ENCODE peak calls at places on chromosomes 11 and 22, in four cellular contexts. S is SK-N-SH, E is stomach, K is H1. A is an unnamed sample.

GRCh38 chr22:48096411-48096810 is 1334.0 kb downstream of the TBC1D22A start:
- DNase-seq in S (no peak), E (no peak), K (no peak), A (no peak)

GRCh38 chr11:68340784-68341556 is 28.6 kb downstream of the LRP5 start:
- DNase-seq in S (no peak), E (no peak), K (no peak), A (no peak)

GRCh38 chr11:94739331-94739730 is 28.8 kb upstream of the AMOTL1 start:
- DNase-seq in S (no peak), E (no peak), K (no peak), A (no peak)

GRCh38 chr11:9072790-9073189 is 18.6 kb downstream of the SCUBE2 start:
- DNase-seq in S (peak; percentile 49), E (no peak), K (no peak), A (no peak)

GRCh38 chr22:41478891-41479521 is 10.1 kb downstream of the ACO2 start:
- DNase-seq in S (no peak), E (no peak), K (no peak), A (no peak)

GRCh38 chr22:24153353-24153752 is 27.9 kb upstream of the SUSD2 start:
- DNase-seq in S (no peak), E (no peak), K (no peak), A (no peak)

GRCh38 chr11:62787005-62787759 is at the start of gene TMEM179B:
- DNase-seq in S (peak; percentile 97), E (peak; percentile 100), K (peak; percentile 98), A (peak; percentile 99)

GRCh38 chr11:45091563-45092392 is 54.7 kb upstream of the PRDM11 start:
- DNase-seq in S (no peak), E (no peak), K (peak; percentile 77), A (no peak)

GRCh38 chr22:23305321-23305910 is 125.1 kb downstream of the BCR start:
- DNase-seq in S (peak; percentile 48), E (no peak), K (no peak), A (no peak)

GRCh38 chr11:118108513-118108912 is 21.8 kb upstream of the SMIM35 start:
- DNase-seq in S (no peak), E (no peak), K (no peak), A (no peak)

GRCh38 chr11:96219981-96220623 is 122.9 kb downstream of the MAML2 start:
- DNase-seq in S (no peak), E (no peak), K (no peak), A (no peak)

GRCh38 chr11:65903068-65903481 is 2.9 kb upstream of the FOSL1 start:
- DNase-seq in S (no peak), E (no peak), K (no peak), A (no peak)

GRCh38 chr11:121721448-121721847 is 268.7 kb upstream of the SORL1-AS1 start:
- DNase-seq in S (no peak), E (no peak), K (no peak), A (no peak)

GRCh38 chr11:100546714-100547113 is 140.4 kb upstream of the ARHGAP42 start:
- DNase-seq in S (no peak), E (no peak), K (no peak), A (no peak)

GRCh38 chr11:104422320-104422944 is 258.5 kb upstream of the PDGFD start:
- DNase-seq in S (no peak), E (no peak), K (no peak), A (no peak)

GRCh38 chr11:132992838-132993680 is 539.2 kb downstream of the OPCML start:
- DNase-seq in S (peak; percentile 63), E (no peak), K (no peak), A (no peak)

GRCh38 chr11:91527380-91528030 is 697.1 kb upstream of the FAT3 start:
- DNase-seq in S (no peak), E (no peak), K (no peak), A (no peak)

GRCh38 chr11:65479184-65480145 is 19.4 kb upstream of the MALAT1 start:
- DNase-seq in S (peak; percentile 60), E (peak; percentile 77), K (peak; percentile 66), A (peak; percentile 79)

GRCh38 chr11:117704416-117705150 is 92.4 kb downstream of the DSCAML1 start:
- DNase-seq in S (no peak), E (no peak), K (no peak), A (no peak)

GRCh38 chr11:113675565-113675964 is 30.5 kb downstream of the TMPRSS5 start:
- DNase-seq in S (no peak), E (no peak), K (no peak), A (no peak)

GRCh38 chr11:102546427-102546826 is 15.9 kb upstream of the MMP7 start:
- DNase-seq in S (no peak), E (no peak), K (no peak), A (no peak)

GRCh38 chr22:37806409-37807338 is 1.1 kb upstream of the GCAT start:
- DNase-seq in S (peak; percentile 28), E (peak; percentile 38), K (no peak), A (no peak)

GRCh38 chr11:109040303-109040702 is 375.4 kb downstream of the DDX10 start:
- DNase-seq in S (peak; percentile 4), E (no peak), K (peak; percentile 49), A (no peak)

GRCh38 chr11:82863209-82863608 is 37.0 kb downstream of the PRCP start:
- DNase-seq in S (no peak), E (no peak), K (no peak), A (no peak)

GRCh38 chr22:21791635-21792625 is 56.3 kb upstream of the YPEL1 start:
- DNase-seq in S (no peak), E (no peak), K (no peak), A (no peak)

GRCh38 chr11:10305964-10306918 is 1.4 kb downstream of the ADM start:
- DNase-seq in S (peak; percentile 64), E (peak; percentile 34), K (peak; percentile 65), A (no peak)

GRCh38 chr11:77590194-77590591 is 440 bp downstream of the AQP11 start:
- DNase-seq in S (no peak), E (peak; percentile 45), K (no peak), A (peak; percentile 40)

GRCh38 chr11:113873241-113873626 is 2.1 kb downstream of the USP28 start:
- DNase-seq in S (no peak), E (no peak), K (no peak), A (no peak)

GRCh38 chr22:49577168-49578060 is 250.3 kb downstream of the BRD1 start:
- DNase-seq in S (peak; percentile 13), E (peak; percentile 22), K (peak; percentile 41), A (no peak)

DNA sequence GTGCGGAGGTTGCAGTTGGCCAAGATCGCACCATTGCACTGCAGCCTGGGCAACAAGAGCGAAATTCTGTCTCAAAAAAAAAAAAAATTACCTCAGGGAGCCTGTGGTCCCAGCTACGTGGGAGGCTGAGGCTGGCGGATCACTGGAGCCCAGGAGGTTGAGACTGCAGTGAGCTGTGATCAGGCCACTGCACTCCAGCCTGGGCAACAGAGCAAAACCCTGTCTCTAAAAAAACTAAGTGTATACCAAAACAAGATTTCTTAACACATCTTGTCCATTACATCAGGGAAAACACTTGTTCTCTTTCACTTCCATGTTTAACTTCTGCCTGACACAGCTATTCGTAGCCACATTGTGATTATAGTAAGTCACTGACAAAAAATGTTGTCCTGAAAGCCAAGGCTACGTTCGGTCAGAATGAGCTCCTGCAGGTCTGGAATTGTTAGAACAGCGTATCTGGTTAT is 1.4 kb downstream of the TMEM80 start:
- DNase-seq in S (no peak), E (no peak), K (no peak), A (no peak)
- TF ChIP-seq POLR2AphosphoS5 in S (no peak), E (peak; percentile 69), K (no peak), A (peak; percentile 22)

DNA sequence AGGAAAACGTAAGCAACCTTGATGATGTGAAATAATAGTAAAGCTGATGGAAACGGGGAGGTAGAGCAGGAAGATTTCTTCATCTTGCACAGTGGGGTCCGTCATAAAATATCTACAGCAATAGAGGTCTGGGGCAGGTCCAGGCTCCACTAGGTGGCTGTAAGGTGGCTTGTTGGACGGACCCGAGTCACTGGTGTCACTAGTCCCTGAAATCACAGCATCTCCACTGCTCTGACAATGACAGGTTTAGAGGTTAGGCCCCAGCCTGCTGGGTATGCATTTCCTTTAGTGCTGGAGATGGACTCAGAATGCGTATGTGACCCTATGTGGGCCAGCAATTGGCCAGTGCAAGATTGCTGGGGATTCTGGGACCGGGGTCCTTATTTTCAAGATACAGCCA is 25.2 kb upstream of the CLDN5 start:
- DNase-seq in S (no peak), E (no peak), K (no peak), A (no peak)
- H3K27me3 ChIP-seq in S (no peaks in the 10 kb centered on the region), E (no peaks in the 10 kb centered on the region), K (no peaks in the 10 kb centered on the region), A (no peaks in the 10 kb centered on the region)

DNA sequence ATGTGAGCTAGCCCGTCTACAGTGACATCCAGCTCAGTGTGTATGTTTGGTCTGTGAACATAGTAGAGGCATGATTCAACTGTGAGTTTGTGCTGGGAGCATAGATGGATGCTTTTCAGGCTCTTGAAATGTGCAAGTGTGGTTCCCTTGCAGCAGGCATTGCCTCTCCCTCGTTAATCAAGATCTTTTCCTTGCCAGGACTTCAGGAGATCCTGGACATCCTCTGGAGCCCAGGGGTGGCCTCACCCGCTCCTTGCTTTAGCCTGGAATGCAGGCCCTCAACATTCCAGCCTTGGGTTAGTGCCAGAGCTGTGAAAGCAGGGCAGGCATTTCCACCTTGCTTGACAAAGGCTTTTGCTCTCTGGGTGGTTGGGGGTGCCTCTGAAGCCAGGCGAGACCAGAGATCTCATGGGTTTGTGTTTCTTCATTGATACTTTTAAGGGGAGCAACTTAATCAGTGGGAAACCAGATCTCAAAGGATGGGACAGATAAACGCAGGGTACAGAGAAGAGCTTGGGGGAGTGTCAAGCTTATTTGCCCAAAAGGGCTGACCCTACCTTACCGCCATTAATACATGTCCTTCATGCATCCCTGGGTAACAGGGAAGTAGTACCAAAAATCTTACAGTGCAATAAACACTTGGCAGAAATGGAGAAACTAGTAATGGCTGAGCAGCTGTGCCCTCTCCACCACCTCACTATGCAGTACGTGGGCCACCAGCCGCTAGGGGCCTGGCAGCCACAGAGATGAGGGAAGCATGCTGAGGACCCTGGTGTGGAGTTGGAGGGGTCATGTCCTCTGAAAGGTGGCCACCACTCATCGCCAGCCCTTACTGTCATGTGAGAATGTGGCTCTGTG is 72.1 kb downstream of the PTPRJ start:
- DNase-seq in S (no peak), E (peak; percentile 90), K (peak; percentile 57), A (peak; percentile 84)
- TF ChIP-seq POLR2AphosphoS5 in S (no peak), E (peak; percentile 73), K (no peak), A (peak; percentile 83)

GRCh38 chr11:127618721-127619120 is 618.2 kb upstream of the KIRREL3 start:
- DNase-seq in S (no peak), E (no peak), K (no peak), A (no peak)
- H3K27me3 ChIP-seq in S (no peaks in the 10 kb centered on the region), E (no peaks in the 10 kb centered on the region), K (no peaks in the 10 kb centered on the region), A (no peaks in the 10 kb centered on the region)

GRCh38 chr11:26575946-26576345 is 3.9 kb upstream of the MUC15 start:
- DNase-seq in S (no peak), E (no peak), K (no peak), A (no peak)
- TF ChIP-seq POLR2AphosphoS5 in S (no peak), E (no peak), K (no peak), A (no peak)

GRCh38 chr22:27348634-27349033 is 452.9 kb downstream of the MN1 start:
- DNase-seq in S (no peak), E (no peak), K (no peak), A (no peak)
- H3K27me3 ChIP-seq in S (no peaks in the 10 kb centered on the region), E (peaks cover 6% of the 10 kb centered on the region), K (no peaks in the 10 kb centered on the region), A (no peaks in the 10 kb centered on the region)

GRCh38 chr11:73053964-73054363 is 88.2 kb downstream of the FCHSD2 start:
- DNase-seq in S (peak; percentile 17), E (no peak), K (no peak), A (no peak)
- TF ChIP-seq POLR2AphosphoS5 in S (no peak), E (no peak), K (no peak), A (no peak)